ENCODE peak calls at places on chromosomes 7 and 10, in nine cellular contexts. K is AG04449, S is neural progenitor cell, L is GM23338, N is heart left ventricle, R is AG10803, O is foreskin fibroblast, W is progenitor cell of endocrine pancreas, I is hepatocyte. H is an unnamed sample.

GRCh38 chr7:47657126-47657525 is 75.2 kb upstream of the TNS3 start:
- DNase-seq in I (no peak), K (no peak), O (no peak), N (no peak), W (no peak), S (no peak), R (no peak), L (no peak), H (no peak)

GRCh38 chr10:82796510-82796909 is 921.5 kb downstream of the NRG3 start:
- DNase-seq in R (peak), L (peak), I (no peak), W (no peak), N (no peak), K (no peak), S (no peak), O (no peak), H (no peak)

GRCh38 chr7:108813247-108814014 is 243.8 kb downstream of the DNAJB9 start:
- DNase-seq in R (no peak), I (no peak), L (peak), O (no peak), N (no peak), K (no peak), W (no peak), S (no peak), H (no peak)

GRCh38 chr7:47266131-47266706 is 315.7 kb downstream of the TNS3 start:
- DNase-seq in I (peak), K (no peak), L (peak), N (peak), W (peak), S (peak), O (peak), R (peak), H (peak)

GRCh38 chr7:30179016-30179436 is 44.2 kb downstream of the MTURN start:
- DNase-seq in O (no peak), N (no peak), S (no peak), K (no peak), I (no peak), L (no peak), R (no peak), W (no peak), H (no peak)

GRCh38 chr10:113960617-113961260 is 82.9 kb upstream of the ADRB1 start:
- DNase-seq in K (no peak), L (peak), O (no peak), I (peak), W (no peak), S (peak), N (no peak), R (no peak), H (no peak)

GRCh38 chr10:7756360-7756992 is 31.3 kb downstream of the KIN start:
- DNase-seq in N (no peak), S (peak), I (peak), O (no peak), W (no peak), R (peak), L (peak), K (no peak), H (no peak)

GRCh38 chr7:117715784-117716445 is 157.3 kb downstream of the CTTNBP2 start:
- DNase-seq in R (peak), W (peak), I (peak), N (no peak), L (peak), K (peak), S (peak), O (peak), H (peak)

GRCh38 chr10:13272164-13272571 is 27.7 kb downstream of the PHYH start:
- DNase-seq in N (peak), K (no peak), S (peak), O (peak), I (peak), L (peak), R (peak), W (no peak), H (no peak)

GRCh38 chr10:15585303-15585715 is 134.4 kb downstream of the ITGA8 start:
- DNase-seq in R (peak), O (peak), K (no peak), W (peak), N (peak), I (peak), S (peak), L (peak), H (no peak)
- TF ChIP-seq CTCF in R (peak), O (peak), K (peak), W (peak), N (peak), I (peak), S (peak), L (peak), H (peak)

GRCh38 chr10:93821051-93821772 is 63.5 kb downstream of the LGI1 start:
- DNase-seq in R (peak), W (no peak), K (no peak), O (no peak), S (peak), I (peak), L (peak), N (no peak), H (no peak)
- TF ChIP-seq CTCF in R (peak), W (peak), K (peak), O (peak), S (peak), I (peak), L (peak), N (peak), H (peak)

DNA sequence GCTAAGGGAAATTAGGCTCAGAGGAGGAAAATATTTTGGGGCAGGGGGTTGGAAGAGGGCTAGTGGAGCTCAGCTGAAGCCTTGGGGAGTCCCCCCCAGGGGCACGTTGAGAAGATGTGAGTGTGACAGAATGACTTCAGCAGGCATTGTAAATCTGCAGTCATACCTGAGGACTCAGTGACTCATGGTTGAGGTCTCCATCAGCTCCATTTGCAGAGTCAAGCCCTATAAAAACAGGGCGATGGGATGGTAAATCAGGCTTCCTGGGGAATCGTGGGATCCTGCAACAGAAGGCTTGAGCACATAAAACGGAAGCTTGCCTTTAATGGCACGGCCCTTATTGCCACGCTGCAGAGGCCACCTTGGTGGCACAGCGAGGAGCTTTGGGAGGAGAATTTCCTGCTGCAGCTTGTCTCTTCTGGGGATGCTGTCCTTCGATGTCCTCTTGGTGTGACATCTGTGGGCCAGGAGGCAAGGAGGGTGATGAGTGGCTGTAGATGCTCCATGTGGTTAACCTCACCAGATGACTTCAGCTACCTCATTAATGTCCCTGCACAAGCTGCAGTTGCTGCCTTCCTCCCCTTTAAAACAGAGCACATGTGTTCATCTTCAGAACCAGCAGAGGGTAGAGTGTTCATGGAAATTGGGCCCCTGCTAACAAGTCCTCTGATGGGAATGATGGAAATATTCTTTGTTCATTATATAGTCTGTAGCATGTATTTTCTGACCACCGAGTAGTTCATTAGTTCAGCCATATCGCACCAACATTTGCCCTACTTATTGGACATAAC is 285.9 kb downstream of the LRMDA start:
- DNase-seq in L (no peak), W (no peak), K (no peak), R (peak), O (no peak), I (no peak), N (no peak), S (no peak), H (no peak)
- TF ChIP-seq CTCF in L (peak), W (no peak), K (no peak), R (no peak), O (no peak), I (no peak), N (no peak), S (no peak), H (no peak)

DNA sequence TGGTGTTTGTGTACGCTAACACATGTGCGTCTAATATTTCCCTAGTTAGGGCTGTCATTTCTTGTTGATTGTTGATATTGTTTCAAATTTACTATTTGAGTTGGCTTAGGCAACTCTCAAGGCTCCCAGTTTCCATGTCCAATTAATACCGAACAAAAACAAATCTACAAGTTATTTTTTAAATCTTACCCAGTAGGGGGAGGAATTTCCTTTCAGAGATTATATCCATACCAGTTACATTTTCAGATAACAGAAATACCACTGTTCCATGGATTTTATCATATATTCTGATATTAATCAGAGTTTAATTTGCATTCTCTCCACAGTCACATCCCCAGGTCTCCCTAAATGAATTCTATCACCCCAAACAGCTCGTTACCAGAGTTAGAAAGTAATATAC is 7.2 kb upstream of the AKR1B10 start:
- DNase-seq in O (no peak), W (no peak), L (no peak), N (no peak), I (no peak), R (peak), K (no peak), S (no peak), H (no peak)
- TF ChIP-seq CTCF in O (peak), W (no peak), L (no peak), N (no peak), I (peak), R (peak), K (no peak), S (no peak), H (peak)

GRCh38 chr10:93680414-93681047 is 21.9 kb downstream of the FRA10AC1 start:
- DNase-seq in I (peak), K (no peak), R (peak), S (peak), L (peak), O (peak), W (no peak), N (no peak), H (no peak)
- TF ChIP-seq CTCF in I (peak), K (peak), R (peak), S (peak), L (peak), O (peak), W (peak), N (peak), H (peak)

GRCh38 chr7:140300263-140301131 is 97.8 kb downstream of the SLC37A3 start:
- DNase-seq in L (no peak), W (no peak), K (no peak), S (no peak), R (no peak), N (no peak), I (no peak), O (no peak), H (no peak)

GRCh38 chr7:140308060-140308459 is 90.3 kb downstream of the SLC37A3 start:
- DNase-seq in R (no peak), S (no peak), K (no peak), W (no peak), L (no peak), N (no peak), O (no peak), I (no peak), H (no peak)

DNA sequence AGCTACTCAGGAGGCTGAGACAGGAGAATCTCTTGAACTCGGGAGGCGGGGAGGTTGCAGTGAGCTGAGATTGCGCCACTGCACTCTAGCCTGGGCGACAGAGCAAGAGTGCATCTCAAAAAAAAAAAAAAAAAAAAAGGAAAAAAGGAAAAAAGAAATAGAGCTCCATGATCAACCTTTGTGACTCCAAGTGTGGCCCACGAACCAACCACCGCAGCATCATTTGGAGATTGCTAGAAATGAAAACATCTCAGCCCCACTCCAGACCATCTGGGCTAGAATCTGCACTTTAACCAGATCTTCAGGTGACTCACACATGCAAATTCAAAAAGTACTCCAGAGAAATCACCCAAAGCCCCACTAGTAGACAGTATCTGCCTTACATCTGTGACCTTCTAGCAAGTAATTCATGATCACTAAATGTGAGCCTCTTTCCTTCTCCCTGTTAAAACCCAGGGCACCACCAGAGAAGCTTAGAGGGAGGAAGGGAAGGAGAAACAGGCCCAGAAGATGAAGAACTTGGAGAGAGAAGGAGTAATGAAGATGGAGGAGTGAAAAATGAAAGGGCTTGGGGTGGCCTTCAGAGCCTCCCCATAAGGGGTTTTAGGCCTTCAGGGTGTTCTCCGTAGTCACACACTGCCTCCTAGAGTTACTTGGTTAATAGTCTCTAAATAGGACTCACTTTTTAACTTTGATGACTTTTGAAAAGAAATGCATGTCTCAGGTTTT is 94.1 kb downstream of the SLC37A3 start:
- DNase-seq in W (no peak), R (peak), I (no peak), S (no peak), O (no peak), N (no peak), L (peak), K (no peak), H (no peak)
- TF ChIP-seq CTCF in W (no peak), R (peak), I (peak), S (peak), O (peak), N (peak), L (peak), K (no peak), H (no peak)

GRCh38 chr7:98175260-98175604 is 36.0 kb upstream of the BHLHA15 start:
- DNase-seq in L (no peak), W (no peak), R (no peak), I (no peak), O (no peak), S (no peak), N (no peak), K (no peak), H (no peak)

GRCh38 chr7:98177553-98177952 is 33.7 kb upstream of the BHLHA15 start:
- DNase-seq in S (no peak), O (no peak), I (no peak), N (no peak), R (no peak), K (no peak), L (no peak), W (no peak), H (no peak)

GRCh38 chr7:98170944-98171343 is 40.3 kb upstream of the BHLHA15 start:
- DNase-seq in K (no peak), O (no peak), R (no peak), S (no peak), I (no peak), L (no peak), W (no peak), N (no peak), H (no peak)

GRCh38 chr7:98171449-98171848 is 39.8 kb upstream of the BHLHA15 start:
- DNase-seq in L (no peak), K (no peak), S (no peak), O (no peak), I (no peak), N (no peak), W (no peak), R (no peak), H (no peak)

GRCh38 chr7:98174334-98175259 is 36.6 kb upstream of the BHLHA15 start:
- DNase-seq in R (no peak), W (no peak), K (no peak), S (no peak), O (no peak), N (peak), I (no peak), L (no peak), H (no peak)
- TF ChIP-seq CTCF in R (no peak), W (no peak), K (no peak), S (no peak), O (no peak), N (no peak), I (no peak), L (peak), H (no peak)

H was measured in BJ.